ENCODE peak calls at places on chromosomes 5 and 9, in ten cellular contexts. Q is OCI-LY7, I is fibroblast of lung, D is lung, X is cardiac fibroblast, O is IMR-90, L is lower lobe of right lung, T is ovary, W is PC-3, F is fibroblast of pulmonary artery. M is an unnamed sample.

GRCh38 chr9:122875523-122875922 is 29.6 kb downstream of the RC3H2 start:
- DNase-seq in T (no peak), L (no peak), W (no peak), I (no peak), F (no peak), O (no peak), Q (peak), X (no peak), D (no peak), M (no peak)

GRCh38 chr9:137742698-137743097 is 123.9 kb downstream of the EHMT1 start:
- DNase-seq in Q (no peak), L (no peak), O (peak), W (no peak), X (peak), F (no peak), T (no peak), D (no peak), I (peak), M (no peak)

GRCh38 chr9:37438359-37438758 is 15.9 kb downstream of the GRHPR start:
- DNase-seq in D (no peak), O (no peak), F (no peak), X (no peak), T (no peak), W (no peak), I (no peak), L (no peak), Q (no peak), M (no peak)

GRCh38 chr9:115628426-115628825 is 510.5 kb upstream of the TNC start:
- DNase-seq in T (no peak), X (no peak), F (no peak), W (peak), I (no peak), L (no peak), D (no peak), O (no peak), Q (no peak), M (no peak)

GRCh38 chr9:134724231-134724911 is 82.8 kb downstream of the COL5A1 start:
- DNase-seq in F (peak), L (no peak), Q (no peak), D (no peak), T (no peak), O (peak), W (no peak), X (peak), I (peak), M (peak)

GRCh38 chr9:106228861-106229260 is 534.5 kb downstream of the TMEM38B start:
- DNase-seq in X (no peak), Q (no peak), W (no peak), D (no peak), I (no peak), T (no peak), L (no peak), F (no peak), O (no peak), M (no peak)

GRCh38 chr9:134551657-134552348 is 89.8 kb upstream of the COL5A1 start:
- DNase-seq in O (peak), W (peak), I (peak), D (no peak), F (peak), X (peak), Q (no peak), L (peak), T (no peak), M (peak)

GRCh38 chr9:135242406-135242805 is 154.9 kb downstream of the OLFM1 start:
- DNase-seq in X (no peak), F (no peak), D (no peak), I (no peak), Q (no peak), W (no peak), O (no peak), L (peak), T (no peak), M (no peak)

GRCh38 chr5:73447234-73448071 is 1.1 kb downstream of the FOXD1 start:
- DNase-seq in X (peak), W (peak), O (peak), L (peak), D (no peak), F (peak), T (peak), Q (peak), I (peak), M (peak)

GRCh38 chr9:107213080-107213479 is 70.0 kb upstream of the RAD23B start:
- DNase-seq in L (no peak), F (no peak), T (no peak), Q (no peak), X (no peak), I (no peak), O (no peak), W (no peak), D (no peak), M (no peak)

GRCh38 chr9:112380102-112380581 is at the start of gene HSDL2:
- DNase-seq in T (peak), F (peak), X (peak), W (peak), L (no peak), D (no peak), I (peak), O (peak), Q (peak), M (peak)

GRCh38 chr9:123686131-123686848 is 243.6 kb downstream of the DENND1A start:
- DNase-seq in X (peak), Q (no peak), L (no peak), W (peak), O (peak), F (peak), D (no peak), I (peak), T (no peak), M (peak)

GRCh38 chr5:127864511-127864910 is 161.3 kb downstream of the CCDC192 start:
- DNase-seq in D (no peak), L (no peak), I (no peak), W (no peak), Q (no peak), O (no peak), F (no peak), X (no peak), T (no peak), M (no peak)

GRCh38 chr5:64635056-64635686 is 55.1 kb upstream of the SHISAL2B start:
- DNase-seq in F (peak), T (no peak), Q (peak), X (peak), L (no peak), I (peak), D (no peak), O (peak), W (peak), M (peak)

GRCh38 chr5:141805874-141806273 is 72.3 kb downstream of the PCDH1 start:
- DNase-seq in F (peak), T (peak), X (peak), W (no peak), D (no peak), I (no peak), Q (no peak), L (no peak), O (no peak), M (no peak)

GRCh38 chr9:97386265-97386633 is 25.6 kb upstream of the TDRD7 start:
- DNase-seq in T (no peak), X (no peak), F (no peak), W (no peak), D (no peak), Q (no peak), L (no peak), O (no peak), I (no peak), M (no peak)

GRCh38 chr9:133517711-133518110 is 7.0 kb downstream of the MYMK start:
- DNase-seq in D (no peak), O (no peak), X (no peak), I (no peak), Q (no peak), W (no peak), T (no peak), F (no peak), L (no peak), M (no peak)

GRCh38 chr5:151961557-151961956 is 36.9 kb upstream of the GLRA1 start:
- DNase-seq in D (no peak), L (no peak), O (no peak), Q (no peak), X (no peak), T (no peak), F (no peak), W (no peak), I (peak), M (no peak)

GRCh38 chr5:164230341-164230740 is 724.9 kb downstream of the MAT2B start:
- DNase-seq in D (no peak), L (no peak), X (no peak), O (no peak), Q (no peak), I (no peak), T (no peak), W (no peak), F (no peak), M (no peak)

GRCh38 chr5:112878760-112879159 is 17.7 kb downstream of the SRP19 start:
- DNase-seq in Q (no peak), T (no peak), F (peak), I (peak), X (no peak), D (no peak), O (peak), L (no peak), W (peak), M (peak)

GRCh38 chr5:67363195-67363594 is 166.6 kb upstream of the CD180 start:
- DNase-seq in W (no peak), L (no peak), Q (no peak), T (no peak), I (peak), X (peak), D (no peak), F (peak), O (no peak), M (no peak)

GRCh38 chr9:121718063-121718462 is 66.6 kb downstream of the DAB2IP start:
- DNase-seq in T (peak), L (no peak), W (no peak), X (peak), D (no peak), F (peak), Q (no peak), I (peak), O (peak), M (peak)

GRCh38 chr9:76887951-76888350 is 18.0 kb downstream of the PRUNE2 start:
- DNase-seq in L (no peak), D (no peak), Q (no peak), X (no peak), F (no peak), O (no peak), T (no peak), I (peak), W (no peak), M (no peak)

GRCh38 chr9:107667700-107668099 is 178.1 kb upstream of the KLF4 start:
- DNase-seq in O (no peak), I (no peak), Q (no peak), T (no peak), D (no peak), W (no peak), F (no peak), L (no peak), X (no peak), M (no peak)

GRCh38 chr9:112112941-112113399 is 62.1 kb downstream of the SUSD1 start:
- DNase-seq in F (peak), L (no peak), X (peak), D (peak), T (no peak), Q (peak), W (peak), O (no peak), I (no peak), M (peak)

GRCh38 chr5:122312670-122312988 is 592 bp downstream of the SNCAIP start:
- DNase-seq in Q (no peak), F (peak), O (peak), I (peak), L (no peak), W (no peak), X (peak), T (peak), D (no peak), M (peak)

GRCh38 chr9:117060963-117061362 is 353.9 kb downstream of the ASTN2 start:
- DNase-seq in O (no peak), X (no peak), I (no peak), T (no peak), D (no peak), W (no peak), F (no peak), L (no peak), Q (no peak), M (no peak)

DNA sequence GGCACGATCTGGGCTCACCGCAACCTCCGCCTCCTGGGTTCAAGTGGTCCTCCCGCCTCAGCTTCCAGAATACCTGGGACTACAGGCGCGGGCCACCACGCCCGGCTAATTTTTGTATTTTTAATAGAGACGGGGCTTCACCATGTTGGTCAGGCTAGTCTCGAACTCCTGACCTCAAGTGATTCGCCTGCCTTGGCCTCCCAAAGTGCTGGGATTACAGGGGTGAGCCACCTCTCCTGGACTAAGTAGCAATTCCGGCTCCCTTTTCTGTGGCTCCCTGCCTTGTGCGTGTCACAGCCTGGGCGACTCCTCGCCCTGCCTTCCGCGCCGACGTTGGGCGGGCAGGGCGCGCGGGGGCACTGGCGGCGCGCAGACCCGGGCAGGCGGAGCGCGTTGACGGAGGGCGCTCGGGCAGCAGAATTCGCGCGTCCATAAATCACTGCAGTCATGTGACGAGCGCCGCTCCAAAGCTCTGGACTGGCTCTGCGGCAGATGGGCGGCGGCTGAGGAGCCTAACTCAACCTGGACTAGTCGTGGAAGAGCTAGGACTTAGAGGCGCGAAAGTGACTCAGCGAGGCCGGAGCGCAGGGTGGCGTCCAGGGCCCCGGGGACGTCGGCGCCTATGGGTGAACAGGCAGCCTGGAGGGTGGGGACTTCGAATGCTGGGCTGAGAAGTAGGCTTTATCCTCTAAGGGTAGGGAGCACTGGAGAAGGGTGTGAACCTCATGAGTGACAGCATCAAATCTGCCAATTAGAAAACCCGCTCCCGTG is 1.4 kb upstream of the CIZ1 start:
- DNase-seq in D (peak), T (peak), O (peak), F (peak), W (peak), I (peak), Q (no peak), X (peak), L (peak), M (peak)
- TF ChIP-seq CTCF in D (no peak), T (peak), O (no peak), F (no peak), W (peak), I (peak), Q (no peak), X (no peak), L (no peak), M (peak)

GRCh38 chr5:54520940-54521339 is 3.4 kb downstream of the SNX18 start:
- DNase-seq in W (no peak), X (no peak), D (no peak), Q (no peak), T (no peak), I (peak), O (no peak), F (no peak), L (no peak), M (no peak)

GRCh38 chr5:54524082-54524481 is 6.5 kb downstream of the SNX18 start:
- DNase-seq in W (no peak), L (no peak), F (no peak), O (no peak), Q (no peak), D (no peak), I (peak), X (no peak), T (no peak), M (no peak)

GRCh38 chr5:54520438-54520846 is 2.9 kb downstream of the SNX18 start:
- DNase-seq in O (peak), I (peak), T (peak), D (no peak), X (peak), F (peak), L (no peak), W (peak), Q (no peak), M (peak)

GRCh38 chr5:54523534-54523933 is 6.0 kb downstream of the SNX18 start:
- DNase-seq in O (no peak), I (no peak), Q (no peak), L (no peak), X (no peak), F (no peak), D (no peak), T (no peak), W (no peak), M (no peak)

GRCh38 chr5:54522080-54522479 is 4.5 kb downstream of the SNX18 start:
- DNase-seq in Q (no peak), I (peak), W (no peak), O (no peak), X (no peak), L (no peak), D (no peak), T (no peak), F (no peak), M (no peak)
- H3K4me3 ChIP-seq in Q (no peak), I (peak), W (peak), O (peak), X (no peak), L (peak), D (no peak), T (peak), F (peak), M (peak)

DNA sequence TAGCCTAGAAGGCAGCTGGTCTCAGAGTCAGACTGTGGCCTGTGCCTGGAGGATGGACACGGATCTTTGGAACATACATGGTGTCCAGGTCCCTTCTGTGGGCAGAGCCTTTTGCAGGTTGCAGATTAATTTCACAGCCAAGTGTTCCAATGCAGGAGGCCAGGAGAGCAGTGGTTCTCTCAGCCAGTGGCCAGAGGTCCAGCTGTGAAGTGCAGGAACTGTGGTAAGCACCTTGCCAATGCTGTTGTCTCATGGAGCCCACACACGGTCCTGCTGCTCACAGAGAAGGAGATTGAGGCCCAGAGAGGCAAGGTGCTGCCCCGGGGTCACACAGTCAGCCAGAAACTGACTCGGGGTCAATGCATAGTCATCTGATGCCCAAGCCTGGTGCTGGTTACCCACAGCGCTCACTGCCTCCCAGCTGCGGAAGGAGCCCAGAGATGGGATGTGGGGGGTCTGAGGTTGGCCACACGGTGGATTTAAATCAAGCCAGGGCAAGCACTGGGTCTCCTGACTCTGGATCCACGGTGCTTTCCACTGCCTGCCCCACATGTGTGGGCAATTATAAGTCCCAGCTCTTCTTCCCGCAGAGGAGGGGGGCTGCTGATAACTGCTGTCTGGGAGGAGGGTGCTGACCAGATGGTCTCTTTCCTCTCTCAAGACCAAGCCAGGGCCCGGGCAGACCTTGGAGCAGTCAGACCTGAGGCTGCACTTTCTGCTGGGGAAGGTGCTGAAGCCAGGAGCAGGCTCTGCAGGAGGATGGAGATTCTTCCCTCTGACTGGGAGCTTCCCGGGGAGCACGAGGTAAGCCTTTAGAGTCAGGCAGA is 2.8 kb downstream of the PDGFRB start:
- DNase-seq in F (no peak), T (no peak), L (no peak), Q (no peak), O (peak), X (no peak), I (peak), W (no peak), D (no peak), M (peak)
- TF ChIP-seq CTCF in F (no peak), T (no peak), L (no peak), Q (no peak), O (no peak), X (no peak), I (no peak), W (no peak), D (no peak), M (no peak)

GRCh38 chr5:140588311-140589070 is 23.9 kb downstream of the SLC35A4 start:
- DNase-seq in O (peak), Q (no peak), T (no peak), D (no peak), F (peak), L (no peak), X (peak), I (peak), W (no peak), M (peak)
- H3K4me3 ChIP-seq in O (no peak), Q (no peak), T (no peak), D (no peak), F (no peak), L (no peak), X (no peak), I (no peak), W (no peak), M (no peak)

GRCh38 chr5:18720002-18720401 is 1085.7 kb downstream of the TAF11L14 start:
- DNase-seq in D (no peak), O (no peak), W (no peak), T (no peak), I (no peak), L (no peak), X (no peak), Q (no peak), F (no peak), M (no peak)
- TF ChIP-seq CTCF in D (no peak), O (no peak), W (no peak), T (no peak), I (no peak), L (no peak), X (no peak), Q (no peak), F (no peak), M (no peak)

DNA sequence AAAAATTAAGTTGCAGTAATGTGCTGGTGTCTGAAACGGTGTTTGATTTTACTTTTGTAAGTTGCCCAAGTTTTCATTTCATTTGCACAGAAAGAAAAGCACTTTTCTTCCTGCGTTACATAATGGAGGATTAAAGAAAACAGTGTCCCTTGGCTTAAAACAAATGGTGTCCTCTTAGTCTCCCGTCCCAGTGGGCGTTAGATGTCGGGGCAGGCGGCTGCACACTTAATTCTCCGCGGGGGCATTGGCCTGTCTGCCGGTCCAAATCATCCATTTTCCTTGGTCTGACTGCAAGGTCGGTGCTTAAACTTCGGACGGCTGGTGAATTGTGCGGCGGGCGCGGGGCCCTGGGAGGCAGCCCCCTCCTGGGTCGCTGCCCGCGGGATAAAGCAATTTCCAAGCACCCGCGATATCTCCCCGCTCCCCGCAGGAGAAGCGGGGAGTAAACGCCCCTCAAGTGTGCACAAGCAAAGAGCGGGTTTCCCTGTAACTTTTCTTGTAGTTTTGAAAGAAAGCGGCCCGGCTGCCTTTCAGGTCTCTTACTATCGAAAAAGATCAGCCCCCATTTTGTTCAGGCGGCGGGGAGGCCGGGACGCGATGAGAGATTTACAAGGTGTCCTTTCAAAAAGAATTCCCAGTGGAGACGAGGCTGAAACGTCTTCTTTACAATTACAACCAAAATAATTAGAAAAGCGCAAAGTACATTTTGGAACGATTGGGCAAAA is 1.5 kb downstream of the IRX1 start:
- DNase-seq in X (no peak), Q (no peak), T (no peak), W (no peak), L (no peak), D (no peak), I (peak), F (no peak), O (no peak), M (no peak)
- H3K4me3 ChIP-seq in X (peak), Q (no peak), T (no peak), W (no peak), L (peak), D (peak), I (no peak), F (no peak), O (no peak), M (no peak)

GRCh38 chr5:160747963-160748362 is 104.0 kb downstream of the ATP10B start:
- DNase-seq in Q (no peak), T (no peak), W (no peak), L (no peak), D (no peak), O (no peak), X (no peak), F (no peak), I (no peak), M (no peak)

GRCh38 chr5:160743027-160743426 is 109.0 kb downstream of the ATP10B start:
- DNase-seq in O (no peak), W (no peak), F (no peak), I (no peak), X (no peak), L (no peak), D (no peak), Q (no peak), T (no peak), M (no peak)

GRCh38 chr5:160747559-160747958 is 104.5 kb downstream of the ATP10B start:
- DNase-seq in T (no peak), L (no peak), O (no peak), F (no peak), X (no peak), D (no peak), I (no peak), W (no peak), Q (no peak), M (no peak)

GRCh38 chr5:160742446-160742845 is 109.6 kb downstream of the ATP10B start:
- DNase-seq in F (no peak), D (no peak), T (no peak), L (no peak), W (no peak), I (no peak), O (no peak), X (no peak), Q (no peak), M (no peak)

GRCh38 chr5:160744253-160745112 is 107.5 kb downstream of the ATP10B start:
- DNase-seq in Q (no peak), I (no peak), F (no peak), X (no peak), W (no peak), O (no peak), T (no peak), D (no peak), L (no peak), M (no peak)
- TF ChIP-seq CTCF in Q (no peak), I (no peak), F (no peak), X (no peak), W (no peak), O (no peak), T (no peak), D (no peak), L (no peak), M (no peak)